ENCODE peak calls at places on chromosomes 2 and 18, in eight cellular contexts. Y is effector CD4-positive, alpha-beta T cell; B is NCI-H1105; U is mesenteric fat pad; D is sciatic nerve; L is ELR; T is adrenal gland; R is iris pigment epithelial cell. Z is an unnamed sample.

GRCh38 chr2:232388324-232388891 is 9.9 kb downstream of the ALPP start:
- DNase-seq in Y (no peak), B (no peak), U (no peak), D (no peak), L (no peak), T (no peak), R (no peak), Z (no peak)

GRCh38 chr2:168456526-168457176 is 579 bp downstream of the CERS6 start:
- DNase-seq in Y (no peak), B (peak), U (no peak), D (peak), L (peak), T (peak), R (peak), Z (no peak)

GRCh38 chr18:74139888-74140287 is 7.7 kb downstream of the FBXO15 start:
- DNase-seq in Y (no peak), B (no peak), U (no peak), D (no peak), L (peak), T (no peak), R (peak), Z (no peak)

GRCh38 chr2:36294290-36294689 is 61.3 kb upstream of the CRIM1 start:
- DNase-seq in Y (no peak), B (no peak), U (no peak), D (no peak), L (no peak), T (no peak), R (no peak), Z (no peak)

GRCh38 chr2:42558827-42559226 is 9.6 kb upstream of the MTA3 start:
- DNase-seq in Y (no peak), B (no peak), U (no peak), D (no peak), L (no peak), T (no peak), R (no peak), Z (no peak)

GRCh38 chr2:54500404-54501147 is 44.4 kb downstream of the SPTBN1 start:
- DNase-seq in Y (no peak), B (no peak), U (no peak), D (no peak), L (no peak), T (no peak), R (no peak), Z (no peak)

GRCh38 chr2:72027426-72028161 is 120.1 kb downstream of the CYP26B1 start:
- DNase-seq in Y (no peak), B (no peak), U (peak), D (peak), L (peak), T (no peak), R (peak), Z (no peak)

GRCh38 chr2:191231995-191232394 is 13.2 kb upstream of the MYO1B start:
- DNase-seq in Y (no peak), B (no peak), U (no peak), D (no peak), L (peak), T (no peak), R (peak), Z (no peak)

GRCh38 chr2:573805-574392 is 103.3 kb downstream of the TMEM18 start:
- DNase-seq in Y (no peak), B (no peak), U (no peak), D (no peak), L (no peak), T (no peak), R (no peak), Z (no peak)

GRCh38 chr2:164824865-164825264 is 16.8 kb downstream of the COBLL1 start:
- DNase-seq in Y (no peak), B (no peak), U (no peak), D (no peak), L (peak), T (no peak), R (peak), Z (no peak)

GRCh38 chr2:72765997-72766609 is 59.7 kb downstream of the EXOC6B start:
- DNase-seq in Y (no peak), B (no peak), U (no peak), D (no peak), L (no peak), T (no peak), R (no peak), Z (no peak)

GRCh38 chr2:74374509-74375205 is 5.5 kb downstream of the DCTN1 start:
- DNase-seq in Y (no peak), B (peak), U (no peak), D (peak), L (peak), T (peak), R (peak), Z (no peak)

GRCh38 chr18:24443870-24444269 is 16.6 kb upstream of the HRH4 start:
- DNase-seq in Y (no peak), B (no peak), U (no peak), D (no peak), L (no peak), T (no peak), R (no peak), Z (no peak)

GRCh38 chr2:102063948-102064678 is 72.4 kb downstream of the IL1R2 start:
- DNase-seq in Y (no peak), B (no peak), U (peak), D (peak), L (peak), T (peak), R (peak), Z (no peak)

GRCh38 chr18:12991839-12992216 is 666 bp downstream of the CEP192 start:
- DNase-seq in Y (no peak), B (no peak), U (no peak), D (no peak), L (no peak), T (no peak), R (peak), Z (no peak)

GRCh38 chr2:118849226-118850170 is 2.0 kb upstream of the EN1 start:
- DNase-seq in Y (no peak), B (no peak), U (no peak), D (no peak), L (no peak), T (no peak), R (no peak), Z (no peak)

GRCh38 chr2:73134471-73134870 is 21.7 kb upstream of the RAB11FIP5 start:
- DNase-seq in Y (no peak), B (no peak), U (no peak), D (no peak), L (peak), T (no peak), R (no peak), Z (no peak)

GRCh38 chr18:42310956-42311355 is 355.9 kb downstream of the PIK3C3 start:
- DNase-seq in Y (no peak), B (no peak), U (no peak), D (peak), L (no peak), T (no peak), R (peak), Z (no peak)

GRCh38 chr2:123040506-123040905 is 984.6 kb upstream of the CNTNAP5 start:
- DNase-seq in Y (no peak), B (no peak), U (no peak), D (no peak), L (peak), T (no peak), R (no peak), Z (no peak)